ENCODE peak calls at places on chromosomes 7 and 10, in four cellular contexts. G is heart left ventricle, R is testis, C is HepG2. A is an unnamed sample.
A peak's percentile ranks its signal among the peaks of the same experiment; 100 is the strongest.

GRCh38 chr7:115410972-115411686 is 489.2 kb downstream of the MDFIC start:
- DNase-seq in G (no peak), R (no peak), C (no peak), A (no peak)

GRCh38 chr7:149125189-149125863 is 798 bp downstream of the ZNF425 start:
- DNase-seq in G (no peak), R (no peak), C (no peak), A (no peak)

GRCh38 chr10:80407836-80408197 is 534 bp upstream of the PRXL2A start:
- DNase-seq in G (no peak), R (no peak), C (peak; percentile 63), A (no peak)

GRCh38 chr10:24944512-24945255 is 7.7 kb downstream of the PRTFDC1 start:
- DNase-seq in G (peak; percentile 38), R (no peak), C (peak; percentile 69), A (no peak)

GRCh38 chr10:78860260-78860914 is 208.4 kb upstream of the ZMIZ1 start:
- DNase-seq in G (no peak), R (no peak), C (no peak), A (peak; percentile 38)

GRCh38 chr7:151409555-151410404 is at the start of gene WDR86:
- DNase-seq in G (no peak), R (no peak), C (no peak), A (no peak)

GRCh38 chr10:69644658-69645295 is 14.7 kb downstream of the FAM241B start:
- DNase-seq in G (peak; percentile 56), R (peak; percentile 72), C (peak; percentile 21), A (peak; percentile 62)

GRCh38 chr10:74928742-74929191 is 102.4 kb downstream of the KAT6B start:
- DNase-seq in G (no peak), R (no peak), C (no peak), A (no peak)

GRCh38 chr10:33160151-33160550 is 174.3 kb downstream of the NRP1 start:
- DNase-seq in G (no peak), R (no peak), C (no peak), A (no peak)

GRCh38 chr7:100588438-100588837 is 2.3 kb downstream of the FBXO24 start:
- DNase-seq in G (no peak), R (no peak), C (no peak), A (no peak)

GRCh38 chr7:20577362-20578069 is 38.0 kb upstream of the ABCB5 start:
- DNase-seq in G (no peak), R (no peak), C (no peak), A (no peak)

GRCh38 chr7:102836206-102836938 is 76.4 kb upstream of the LRRC17 start:
- DNase-seq in G (no peak), R (no peak), C (no peak), A (no peak)

GRCh38 chr7:26659121-26659520 is 205.3 kb downstream of the SKAP2 start:
- DNase-seq in G (no peak), R (no peak), C (no peak), A (no peak)

GRCh38 chr10:18504161-18504560 is 147.2 kb downstream of the NSUN6 start:
- DNase-seq in G (no peak), R (no peak), C (no peak), A (no peak)

GRCh38 chr7:92813390-92814024 is 22.9 kb downstream of the CDK6 start:
- DNase-seq in G (no peak), R (no peak), C (no peak), A (no peak)

GRCh38 chr7:46930336-46930735 is 651.6 kb downstream of the TNS3 start:
- DNase-seq in G (no peak), R (no peak), C (no peak), A (no peak)

GRCh38 chr7:192035-192649 is at the start of gene FAM20C:
- DNase-seq in G (peak; percentile 89), R (peak; percentile 82), C (no peak), A (peak; percentile 87)

DNA sequence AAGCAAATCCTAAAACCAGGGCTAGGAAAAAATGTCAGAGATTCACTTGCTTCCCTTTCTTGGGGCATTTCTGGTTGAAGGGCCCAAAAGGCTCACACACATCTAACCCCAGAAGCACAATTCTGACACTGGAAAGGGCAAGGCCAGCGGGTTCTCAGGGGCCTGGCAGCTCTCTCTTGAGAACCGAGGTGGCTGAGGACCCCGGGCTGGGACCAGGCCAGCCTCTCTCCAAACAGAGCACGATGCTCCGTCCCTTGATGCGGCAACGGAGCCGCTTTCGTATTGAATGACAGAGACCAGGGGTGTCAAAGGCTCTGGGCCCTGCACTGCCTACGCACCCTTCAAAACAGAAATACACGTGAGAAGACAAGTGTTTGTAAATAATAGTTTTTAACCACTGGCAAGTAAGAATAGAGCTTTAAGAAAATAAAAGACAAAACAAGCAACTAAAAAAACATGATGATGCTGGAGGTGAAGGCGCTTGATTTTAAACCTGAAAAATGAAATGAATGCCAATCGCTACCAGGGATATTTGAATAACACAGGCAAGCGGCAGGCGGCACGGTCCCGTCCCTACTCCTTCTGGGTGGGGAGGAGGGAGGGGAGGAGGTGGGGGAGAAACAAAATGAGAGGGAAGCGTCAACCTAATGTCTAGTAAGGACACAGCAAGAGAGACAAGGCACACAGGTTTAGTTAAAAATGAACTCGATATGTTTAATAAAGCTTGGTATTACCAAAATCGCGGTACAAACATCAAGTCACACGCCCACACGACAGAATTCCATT is 68.0 kb downstream of the SLC29A4 start:
- DNase-seq in G (no peak), R (no peak), C (no peak), A (no peak)
- H3K27me3 ChIP-seq in G (no peaks in the 10 kb centered on the region), R (no peaks in the 10 kb centered on the region), C (no peaks in the 10 kb centered on the region), A (no peaks in the 10 kb centered on the region)

DNA sequence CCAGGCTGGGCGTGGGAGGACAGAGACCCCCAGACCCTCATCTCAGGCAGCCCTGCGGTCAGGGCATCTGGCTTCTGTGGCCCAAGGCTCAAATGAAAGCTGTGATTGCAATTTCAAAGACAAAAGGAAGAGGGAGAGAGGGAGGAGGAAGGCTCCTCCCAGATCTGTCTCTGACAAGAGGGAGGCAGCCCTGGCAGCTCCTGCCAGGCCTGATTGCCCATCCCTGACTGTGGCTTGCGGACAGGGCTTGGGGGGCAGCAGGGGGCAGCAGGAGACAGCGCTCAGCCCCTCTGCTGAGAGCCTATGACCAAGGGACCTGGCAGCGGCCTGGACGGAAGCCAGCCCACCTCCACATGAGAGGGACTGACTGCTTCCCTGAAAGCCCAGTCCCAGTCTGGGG is 91.8 kb downstream of the PTPRN2 start:
- DNase-seq in G (no peak), R (no peak), C (peak; percentile 14), A (no peak)
- TF ChIP-seq CTCF in G (no peak), R (no peak), C (peak; percentile 70), A (no peak)

DNA sequence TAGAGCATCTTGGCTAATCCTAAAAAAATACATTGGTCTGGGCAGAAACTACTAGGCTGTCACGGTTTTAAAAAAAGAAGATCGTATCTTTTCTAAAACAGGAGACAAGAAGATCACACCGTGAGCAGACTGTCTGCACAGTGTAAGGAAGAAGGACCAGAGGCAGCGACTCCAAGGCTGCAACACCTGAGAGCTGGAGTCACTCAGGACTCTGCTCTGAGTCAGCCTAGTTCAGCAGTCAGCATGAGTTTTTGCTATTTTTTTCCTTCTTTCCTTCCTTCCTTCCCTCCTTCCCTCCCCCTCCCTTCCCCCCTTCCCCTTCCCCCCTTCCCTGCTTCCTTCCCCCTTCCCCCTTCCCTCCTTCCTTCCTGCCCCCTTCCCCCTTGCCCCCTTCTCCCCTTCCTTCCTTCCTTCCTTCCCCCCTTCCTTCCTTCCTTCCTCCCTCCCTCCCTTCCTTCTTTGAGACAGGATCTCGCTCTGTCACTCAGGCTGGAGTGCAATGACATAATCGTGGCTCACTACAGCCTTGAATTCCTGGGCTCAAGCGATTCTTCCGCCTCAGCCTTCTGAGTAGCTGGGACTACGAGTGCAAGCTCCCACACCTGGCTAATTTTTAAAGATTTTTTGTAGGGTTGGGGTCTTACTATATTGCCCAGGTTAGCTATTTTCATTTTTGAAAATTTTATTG is 24.4 kb downstream of the BAG3 start:
- DNase-seq in G (no peak), R (no peak), C (no peak), A (no peak)
- H3K36me3 ChIP-seq in G (peaks cover 76% of the 10 kb centered on the region), R (no peaks in the 10 kb centered on the region), C (peaks cover 26% of the 10 kb centered on the region), A (peaks cover 74% of the 10 kb centered on the region)

GRCh38 chr10:131180941-131181855 is 130.3 kb downstream of the TCERG1L start:
- DNase-seq in G (no peak), R (no peak), C (no peak), A (no peak)
- H3K27me3 ChIP-seq in G (peaks cover 9% of the 10 kb centered on the region), R (no peaks in the 10 kb centered on the region), C (peaks cover 16% of the 10 kb centered on the region), A (no peaks in the 10 kb centered on the region)

GRCh38 chr10:125041856-125042506 is 100.1 kb downstream of the ZRANB1 start:
- DNase-seq in G (no peak), R (no peak), C (no peak), A (no peak)

GRCh38 chr10:125035588-125036298 is 93.8 kb downstream of the ZRANB1 start:
- DNase-seq in G (no peak), R (peak; percentile 63), C (no peak), A (no peak)

GRCh38 chr10:125039354-125039769 is 97.4 kb downstream of the ZRANB1 start:
- DNase-seq in G (no peak), R (peak; percentile 38), C (no peak), A (no peak)

GRCh38 chr10:125037145-125037544 is 95.2 kb downstream of the ZRANB1 start:
- DNase-seq in G (no peak), R (no peak), C (peak; percentile 37), A (no peak)

GRCh38 chr10:125038637-125039036 is 96.7 kb downstream of the ZRANB1 start:
- DNase-seq in G (peak; percentile 76), R (peak; percentile 68), C (peak; percentile 23), A (no peak)
- TF ChIP-seq CTCF in G (peak; percentile 23), R (no peak), C (peak; percentile 56), A (peak; percentile 49)

DNA sequence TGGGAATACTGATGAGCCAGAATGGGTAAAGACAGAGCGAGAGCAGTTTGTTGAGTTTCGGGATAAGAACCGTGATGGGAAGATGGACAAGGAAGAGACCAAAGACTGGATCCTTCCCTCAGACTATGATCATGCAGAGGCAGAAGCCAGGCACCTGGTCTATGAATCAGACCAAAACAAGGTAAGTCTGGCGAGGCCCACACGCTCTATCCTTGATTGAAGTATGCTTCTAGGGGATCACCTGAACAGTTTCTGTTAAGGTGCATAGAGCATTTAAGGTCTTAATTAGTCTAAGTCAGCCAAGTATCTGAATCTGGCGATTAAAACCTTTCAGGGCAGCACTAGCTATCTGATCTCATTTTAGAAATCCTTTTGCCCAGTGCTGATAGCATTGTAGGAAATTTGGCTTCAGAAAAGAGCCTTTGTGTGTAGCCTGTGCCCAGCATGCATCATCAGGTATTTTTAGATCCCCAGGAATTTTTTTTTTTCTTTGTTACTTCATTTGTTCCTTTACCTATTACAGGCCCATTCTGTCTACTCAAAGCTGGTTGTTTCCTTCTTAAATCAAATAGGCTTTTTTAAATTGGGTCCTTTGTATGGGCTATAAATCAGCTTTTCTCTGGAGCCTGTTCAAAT is 8.0 kb downstream of the OPN1SW start:
- DNase-seq in G (no peak), R (no peak), C (no peak), A (no peak)
- H3K36me3 ChIP-seq in G (peaks cover 100% of the 10 kb centered on the region), R (no peaks in the 10 kb centered on the region), C (peaks cover 17% of the 10 kb centered on the region), A (peaks cover 87% of the 10 kb centered on the region)

DNA sequence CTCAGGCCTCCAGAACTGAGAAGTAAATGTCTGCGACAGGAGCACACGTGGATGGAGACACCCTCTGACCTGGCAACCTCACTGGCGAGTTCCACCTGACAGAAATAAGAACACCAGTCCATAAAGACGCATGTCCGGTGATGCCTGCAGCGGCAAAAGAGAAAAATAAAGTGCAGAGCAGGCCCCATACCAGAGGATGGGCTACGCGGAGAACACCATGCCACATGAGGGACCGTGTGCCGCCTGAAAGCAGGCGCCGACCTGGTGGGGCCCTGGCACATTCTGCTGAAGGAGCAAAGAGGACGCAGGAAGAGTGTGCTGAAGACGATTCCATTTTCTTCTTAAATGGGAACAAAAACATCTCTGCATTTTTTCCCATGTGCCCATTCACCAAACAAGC is 105.0 kb downstream of the VIPR2 start:
- DNase-seq in G (no peak), R (peak; percentile 8), C (no peak), A (peak; percentile 34)
- H3K27me3 ChIP-seq in G (no peaks in the 10 kb centered on the region), R (no peaks in the 10 kb centered on the region), C (peaks cover 77% of the 10 kb centered on the region), A (no peaks in the 10 kb centered on the region)

GRCh38 chr7:30924624-30925023 is 13.0 kb downstream of the AQP1 start:
- DNase-seq in G (no peak), R (peak; percentile 2), C (no peak), A (no peak)
- TF ChIP-seq CTCF in G (no peak), R (no peak), C (no peak), A (no peak)